ENCODE peak calls at places on chromosomes 6 and 20, in ten cellular contexts. B is neural crest cell; L is G401; A is T-cell; Y is HCT116; W is cardiac fibroblast; N is dorsolateral prefrontal cortex; I is OCI-LY7; T is naive thymus-derived CD8-positive, alpha-beta T cell; X is heart right ventricle. M is an unnamed sample.
A peak's percentile ranks its signal among the peaks of the same experiment; 100 is the strongest.

GRCh38 chr6:150876598-150876997 is 11.1 kb downstream of the MTHFD1L start:
- DNase-seq in Y (no peak), A (no peak), L (peak; percentile 99), X (peak; percentile 48), T (no peak), B (no peak), I (no peak), W (no peak), N (peak; percentile 63), M (no peak)

GRCh38 chr6:157682856-157683481 is 140.1 kb upstream of the SNX9 start:
- DNase-seq in X (no peak), T (no peak), L (no peak), A (no peak), N (no peak), Y (no peak), I (no peak), W (peak; percentile 73), B (no peak), M (peak; percentile 84)

GRCh38 chr6:46909371-46909770 is 12.4 kb downstream of the ADGRF5 start:
- DNase-seq in T (no peak), Y (no peak), X (no peak), A (no peak), N (no peak), L (no peak), B (no peak), I (no peak), W (peak; percentile 81), M (no peak)

GRCh38 chr6:366972-367794 is 24.4 kb upstream of the IRF4 start:
- DNase-seq in B (no peak), T (no peak), Y (no peak), A (no peak), I (no peak), W (no peak), N (no peak), L (no peak), X (no peak), M (no peak)

GRCh38 chr6:133132092-133132491 is 109.1 kb upstream of the EYA4 start:
- DNase-seq in W (no peak), N (no peak), Y (no peak), X (no peak), L (no peak), I (no peak), T (no peak), A (no peak), B (no peak), M (no peak)

GRCh38 chr6:139699335-139699734 is 324.9 kb upstream of the CITED2 start:
- DNase-seq in A (no peak), L (no peak), I (no peak), T (no peak), Y (no peak), W (peak; percentile 86), N (no peak), B (no peak), X (no peak), M (peak; percentile 60)

GRCh38 chr6:85008311-85009015 is 244.1 kb upstream of the TBX18 start:
- DNase-seq in W (peak; percentile 90), N (no peak), T (no peak), B (no peak), L (no peak), I (no peak), Y (no peak), A (no peak), X (no peak), M (peak; percentile 18)

GRCh38 chr6:122620428-122620827 is 10.2 kb downstream of the PKIB start:
- DNase-seq in Y (no peak), N (no peak), X (no peak), B (no peak), T (no peak), L (peak; percentile 75), I (no peak), W (no peak), A (no peak), M (no peak)

GRCh38 chr20:61127311-61128044 is 124.6 kb upstream of the CDH4 start:
- DNase-seq in A (no peak), B (no peak), Y (no peak), L (no peak), T (no peak), X (no peak), I (no peak), N (no peak), W (peak; percentile 84), M (peak; percentile 55)

GRCh38 chr6:42599558-42599957 is 35.7 kb downstream of the UBR2 start:
- DNase-seq in W (no peak), L (no peak), B (no peak), T (no peak), I (no peak), A (no peak), N (no peak), X (no peak), Y (no peak), M (no peak)

GRCh38 chr20:50625986-50626677 is 65.2 kb downstream of the RIPOR3 start:
- DNase-seq in A (no peak), I (peak; percentile 61), N (no peak), T (no peak), X (peak; percentile 58), Y (peak; percentile 36), W (peak; percentile 67), B (no peak), L (no peak), M (peak; percentile 73)

M was measured in AG08395.